ENCODE peak calls at places on chromosomes 3 and 15, in four cellular contexts. One of them, this sample, is unnamed.

GRCh38 chr15:49124371-49124770 is 31.0 kb downstream of the COPS2 start:
- DNase-seq in naive thymus-derived CD8-positive, alpha-beta T cell: no peak
- DNase-seq in right atrium auricular region: no peak
- DNase-seq in GM19239: no peak
- DNase-seq in this sample: no peak

GRCh38 chr3:127680146-127680661 is 7.5 kb downstream of the ABTB1 start:
- DNase-seq in naive thymus-derived CD8-positive, alpha-beta T cell: no peak
- DNase-seq in right atrium auricular region: peak
- DNase-seq in GM19239: no peak
- DNase-seq in this sample: no peak

GRCh38 chr3:190175490-190175889 is 54.8 kb upstream of the P3H2 start:
- DNase-seq in naive thymus-derived CD8-positive, alpha-beta T cell: no peak
- DNase-seq in right atrium auricular region: no peak
- DNase-seq in GM19239: no peak
- DNase-seq in this sample: no peak

GRCh38 chr3:10527295-10528016 is 22.1 kb upstream of the ATP2B2 start:
- DNase-seq in naive thymus-derived CD8-positive, alpha-beta T cell: no peak
- DNase-seq in right atrium auricular region: peak
- DNase-seq in GM19239: no peak
- DNase-seq in this sample: no peak

GRCh38 chr15:89794627-89795241 is 18.6 kb downstream of the MESP2 start:
- DNase-seq in naive thymus-derived CD8-positive, alpha-beta T cell: no peak
- DNase-seq in right atrium auricular region: no peak
- DNase-seq in GM19239: no peak
- DNase-seq in this sample: no peak

GRCh38 chr3:10273697-10274305 is 18.9 kb downstream of the GHRL start:
- DNase-seq in naive thymus-derived CD8-positive, alpha-beta T cell: no peak
- DNase-seq in right atrium auricular region: no peak
- DNase-seq in GM19239: no peak
- DNase-seq in this sample: no peak

GRCh38 chr3:51099794-51100542 is 285.1 kb upstream of the MANF start:
- DNase-seq in naive thymus-derived CD8-positive, alpha-beta T cell: no peak
- DNase-seq in right atrium auricular region: no peak
- DNase-seq in GM19239: peak
- DNase-seq in this sample: peak

GRCh38 chr3:184016820-184017671 is 638 bp downstream of the ABCC5 start:
- DNase-seq in naive thymus-derived CD8-positive, alpha-beta T cell: peak
- DNase-seq in right atrium auricular region: peak
- DNase-seq in GM19239: peak
- DNase-seq in this sample: peak

GRCh38 chr3:195921334-195921771 is 13.0 kb upstream of the TNK2 start:
- DNase-seq in naive thymus-derived CD8-positive, alpha-beta T cell: no peak
- DNase-seq in right atrium auricular region: no peak
- DNase-seq in GM19239: no peak
- DNase-seq in this sample: no peak

GRCh38 chr15:39028069-39028468 is 463.5 kb upstream of the RASGRP1 start:
- DNase-seq in naive thymus-derived CD8-positive, alpha-beta T cell: no peak
- DNase-seq in right atrium auricular region: peak
- DNase-seq in GM19239: no peak
- DNase-seq in this sample: peak

GRCh38 chr15:56821721-56822425 is 88.6 kb upstream of the ZNF280D start:
- DNase-seq in naive thymus-derived CD8-positive, alpha-beta T cell: peak
- DNase-seq in right atrium auricular region: peak
- DNase-seq in GM19239: peak
- DNase-seq in this sample: peak

GRCh38 chr3:188124184-188124583 is 29.8 kb upstream of the LPP start:
- DNase-seq in naive thymus-derived CD8-positive, alpha-beta T cell: no peak
- DNase-seq in right atrium auricular region: no peak
- DNase-seq in GM19239: no peak
- DNase-seq in this sample: peak

GRCh38 chr3:61562810-61563613 is 1.6 kb downstream of the PTPRG start:
- DNase-seq in naive thymus-derived CD8-positive, alpha-beta T cell: no peak
- DNase-seq in right atrium auricular region: peak
- DNase-seq in GM19239: no peak
- DNase-seq in this sample: peak

This sample was measured in SJCRH30.